ENCODE peak calls at places on chromosomes 13 and 19, in eight cellular contexts. N, Z, F, J, B, P, H and Y are unnamed samples.

GRCh38 chr13:95552208-95552538 is 347 bp upstream of the CLDN10 start:
- DNase-seq in N (no peak), Z (no peak), F (no peak), J (no peak), B (no peak), P (no peak), H (no peak), Y (no peak)

GRCh38 chr13:20151016-20151415 is 9.8 kb downstream of the GJA3 start:
- DNase-seq in N (no peak), Z (no peak), F (no peak), J (no peak), B (no peak), P (no peak), H (no peak), Y (no peak)

GRCh38 chr19:28497137-28497536 is 715.8 kb downstream of the UQCRFS1 start:
- DNase-seq in N (peak; percentile 5), Z (no peak), F (no peak), J (no peak), B (no peak), P (no peak), H (no peak), Y (no peak)

GRCh38 chr19:21023901-21024300 is 3.4 kb downstream of the ZNF430 start:
- DNase-seq in N (peak; percentile 9), Z (no peak), F (no peak), J (no peak), B (no peak), P (no peak), H (no peak), Y (no peak)

GRCh38 chr19:6811906-6812305 is 39.4 kb downstream of the VAV1 start:
- DNase-seq in N (peak; percentile 80), Z (no peak), F (no peak), J (no peak), B (no peak), P (no peak), H (no peak), Y (no peak)

GRCh38 chr13:92390217-92390616 is 836.4 kb upstream of the GPC6 start:
- DNase-seq in N (no peak), Z (no peak), F (no peak), J (no peak), B (no peak), P (no peak), H (no peak), Y (no peak)

GRCh38 chr19:13938361-13939027 is at the start of gene PODNL1:
- DNase-seq in N (peak; percentile 80), Z (no peak), F (no peak), J (peak; percentile 47), B (no peak), P (no peak), H (no peak), Y (no peak)

GRCh38 chr19:10269333-10270179 is 1.4 kb upstream of the ICAM1 start:
- DNase-seq in N (peak; percentile 77), Z (peak; percentile 87), F (no peak), J (no peak), B (peak; percentile 83), P (peak; percentile 65), H (peak; percentile 93), Y (peak; percentile 88)